ENCODE peak calls at places on chromosomes 4 and X, in five cellular contexts. B, V, A, U and S are unnamed samples.
A peak's percentile ranks its signal among the peaks of the same experiment; 100 is the strongest.

GRCh38 chrX:153694687-153695270 is 7.1 kb downstream of the SLC6A8 start:
- DNase-seq in A (no peak), U (no peak), V (no peak), B (no peak), S (no peak)

GRCh38 chrX:69065451-69065850 is 99.8 kb downstream of the PJA1 start:
- DNase-seq in V (peak; percentile 9), B (no peak), U (peak; percentile 33), A (no peak), S (no peak)

GRCh38 chrX:154136627-154137161 is 7.3 kb upstream of the OPN1LW start:
- DNase-seq in U (peak; percentile 93), B (peak; percentile 54), A (peak; percentile 60), V (peak; percentile 77), S (peak; percentile 20)

GRCh38 chr4:9916937-9917336 is 104.4 kb downstream of the SLC2A9 start:
- DNase-seq in B (no peak), A (no peak), U (no peak), V (no peak), S (no peak)

GRCh38 chr4:26021417-26022345 is 107.7 kb downstream of the SMIM20 start:
- DNase-seq in A (no peak), V (peak; percentile 51), U (no peak), B (no peak), S (peak; percentile 56)

GRCh38 chr4:73816814-73817213 is 19.7 kb upstream of the CXCL6 start:
- DNase-seq in B (peak; percentile 79), V (peak; percentile 41), U (no peak), A (no peak), S (peak; percentile 88)

GRCh38 chrX:11628399-11628798 is 37.3 kb downstream of the ARHGAP6 start:
- DNase-seq in B (no peak), V (no peak), U (no peak), A (no peak), S (no peak)

GRCh38 chr4:184100297-184100885 is 117.3 kb downstream of the ENPP6 start:
- DNase-seq in V (no peak), U (peak; percentile 87), A (peak; percentile 60), B (no peak), S (peak; percentile 43)

GRCh38 chr4:76758290-76758882 is 139.6 kb downstream of the SOWAHB start:
- DNase-seq in B (peak; percentile 78), U (no peak), V (peak; percentile 93), A (no peak), S (peak; percentile 71)

GRCh38 chr4:61200991-61201526 is 933 bp downstream of the ADGRL3 start:
- DNase-seq in V (peak; percentile 67), B (no peak), A (no peak), U (peak; percentile 78), S (peak; percentile 49)

GRCh38 chr4:99507762-99508161 is 3.1 kb upstream of the C4orf17 start:
- DNase-seq in B (no peak), V (no peak), A (no peak), U (no peak), S (peak; percentile 6)

GRCh38 chrX:65987856-65988255 is 52.0 kb downstream of the VSIG4 start:
- DNase-seq in A (no peak), U (no peak), B (no peak), V (no peak), S (no peak)

GRCh38 chrX:124005220-124005619 is 43.7 kb downstream of the STAG2 start:
- DNase-seq in B (no peak), V (no peak), A (no peak), U (no peak), S (no peak)

GRCh38 chrX:118497180-118497814 is 1.7 kb downstream of the DOCK11 start:
- DNase-seq in B (no peak), A (no peak), V (no peak), U (no peak), S (no peak)

GRCh38 chr4:35534946-35535345 is 709.4 kb downstream of the ARAP2 start:
- DNase-seq in V (no peak), U (no peak), B (no peak), A (no peak), S (no peak)

GRCh38 chrX:40083120-40083978 is 14.4 kb downstream of the BCOR start:
- DNase-seq in B (no peak), U (peak; percentile 86), V (no peak), A (no peak), S (no peak)

DNA sequence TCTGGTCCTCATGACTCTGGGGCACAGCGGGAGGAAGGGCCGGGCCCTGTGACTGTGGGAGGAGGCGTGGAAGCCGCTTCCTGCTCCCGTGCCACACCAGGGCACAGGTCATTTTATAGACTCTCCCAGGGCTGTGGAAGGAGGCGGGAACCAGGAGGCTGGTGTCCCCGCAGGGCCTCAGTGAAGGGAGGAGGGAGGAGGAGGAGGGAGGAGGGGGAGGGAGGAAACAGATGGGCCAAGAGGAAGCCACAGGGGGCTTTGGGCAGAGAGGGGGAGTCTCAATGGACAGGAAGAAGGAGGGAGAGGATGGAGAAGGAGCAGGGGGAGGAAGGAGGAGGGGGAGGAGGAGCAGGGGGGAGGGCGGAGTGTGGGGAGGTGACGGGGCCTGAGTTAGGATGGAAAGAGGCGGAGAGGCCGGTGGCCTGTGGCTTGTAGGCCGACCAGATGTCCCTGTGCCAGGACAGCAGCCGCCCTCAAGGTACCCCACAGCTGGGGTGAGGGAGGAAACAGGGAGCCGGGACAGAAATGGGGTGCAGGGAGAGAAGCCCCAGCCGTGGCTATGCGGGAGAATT is 6.2 kb upstream of the PLCXD1 start:
- DNase-seq in U (peak; percentile 87), A (peak; percentile 57), V (no peak), B (no peak), S (no peak)
- H3K9ac ChIP-seq in U (no peak overlapping the region), A (peak overlapping the region; percentile 53), V (peak overlapping the region; percentile 89), B (no peak overlapping the region), S (no peak overlapping the region)

GRCh38 chrX:139647597-139647996 is 60.4 kb downstream of the MCF2 start:
- DNase-seq in V (no peak), B (no peak), A (no peak), U (no peak), S (no peak)

GRCh38 chrX:139640259-139640658 is 67.7 kb downstream of the MCF2 start:
- DNase-seq in V (no peak), U (no peak), B (no peak), A (no peak), S (no peak)

GRCh38 chrX:139639253-139639652 is 68.7 kb downstream of the MCF2 start:
- DNase-seq in B (no peak), A (no peak), V (no peak), U (no peak), S (no peak)

GRCh38 chrX:139642241-139642927 is 65.6 kb downstream of the MCF2 start:
- DNase-seq in V (peak; percentile 3), A (no peak), B (no peak), U (peak; percentile 51), S (peak; percentile 0)
- H3K9ac ChIP-seq in V (no peak overlapping the region), A (no peak overlapping the region), B (no peak overlapping the region), U (no peak overlapping the region), S (no peak overlapping the region)

GRCh38 chrX:151398346-151398745 is 1.3 kb downstream of the VMA21 start:
- DNase-seq in A (no peak), V (no peak), U (no peak), B (no peak), S (no peak)

GRCh38 chrX:151393514-151393913 is 3.5 kb upstream of the VMA21 start:
- DNase-seq in A (no peak), B (no peak), U (peak; percentile 72), V (no peak), S (no peak)

GRCh38 chrX:151396827-151397740 is at the start of gene VMA21:
- DNase-seq in B (peak; percentile 81), V (peak; percentile 88), U (peak; percentile 87), A (peak; percentile 70), S (peak; percentile 87)

GRCh38 chrX:151396042-151396826 is 772 bp upstream of the VMA21 start:
- DNase-seq in A (no peak), B (no peak), U (no peak), V (peak; percentile 63), S (peak; percentile 84)

GRCh38 chrX:151397741-151398070 is 700 bp downstream of the VMA21 start:
- DNase-seq in B (peak; percentile 2), U (no peak), A (no peak), V (no peak), S (peak; percentile 0)
- H3K9ac ChIP-seq in B (peak overlapping the region; percentile 93), U (peak overlapping the region; percentile 81), A (peak overlapping the region; percentile 82), V (peak overlapping the region; percentile 93), S (no peak overlapping the region)

DNA sequence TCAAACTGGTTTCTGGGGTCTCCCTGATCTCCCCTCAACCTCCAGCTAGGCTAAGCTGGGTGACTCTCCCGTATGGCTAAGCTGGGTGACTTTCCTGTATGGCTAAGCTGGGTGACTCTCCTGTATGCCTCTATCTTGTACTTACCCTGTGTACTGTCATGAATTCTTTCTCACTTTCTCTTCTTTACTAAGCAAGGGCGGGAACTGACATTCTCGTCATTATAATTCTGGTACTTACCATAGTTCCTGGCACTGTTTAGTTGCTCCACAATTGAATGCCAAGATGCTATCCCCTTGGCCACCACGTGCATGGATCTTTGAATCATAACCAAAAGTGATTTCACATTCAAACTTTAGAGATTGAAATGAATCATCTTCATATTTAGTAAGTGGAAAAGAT is 8.8 kb downstream of the INTU start:
- DNase-seq in V (no peak), B (no peak), A (no peak), U (no peak), S (peak; percentile 39)
- H3K9ac ChIP-seq in V (no peak overlapping the region), B (no peak overlapping the region), A (no peak overlapping the region), U (no peak overlapping the region), S (no peak overlapping the region)